ENCODE peak calls at places on chromosomes 7 and 10, in four cellular contexts. One of them, this sample, is unnamed.

GRCh38 chr10:59037018-59037389 is 139.4 kb upstream of the PHYHIPL start:
- DNase-seq in CD8-positive, alpha-beta T cell: no peak
- DNase-seq in right lobe of liver: no peak
- DNase-seq in pancreas: no peak
- DNase-seq in this sample: no peak

GRCh38 chr7:30795161-30795943 is 24.1 kb downstream of the MINDY4 start:
- DNase-seq in CD8-positive, alpha-beta T cell: no peak
- DNase-seq in pancreas: no peak
- DNase-seq in right lobe of liver: no peak
- DNase-seq in this sample: no peak

GRCh38 chr10:69892436-69893215 is 90.9 kb downstream of the COL13A1 start:
- DNase-seq in right lobe of liver: no peak
- DNase-seq in CD8-positive, alpha-beta T cell: no peak
- DNase-seq in pancreas: no peak
- DNase-seq in this sample: no peak

GRCh38 chr10:107915277-107915634 is 750.8 kb upstream of the SORCS1 start:
- DNase-seq in right lobe of liver: no peak
- DNase-seq in pancreas: peak; percentile 12
- DNase-seq in CD8-positive, alpha-beta T cell: no peak
- DNase-seq in this sample: no peak

GRCh38 chr7:137590686-137591255 is 247.2 kb upstream of the PTN start:
- DNase-seq in right lobe of liver: no peak
- DNase-seq in pancreas: no peak
- DNase-seq in CD8-positive, alpha-beta T cell: no peak
- DNase-seq in this sample: no peak

GRCh38 chr7:15515201-15515777 is 46.5 kb downstream of the AGMO start:
- DNase-seq in pancreas: no peak
- DNase-seq in right lobe of liver: no peak
- DNase-seq in CD8-positive, alpha-beta T cell: no peak
- DNase-seq in this sample: no peak

GRCh38 chr7:138170298-138170697 is 94.0 kb downstream of the AKR1D1 start:
- DNase-seq in pancreas: no peak
- DNase-seq in right lobe of liver: no peak
- DNase-seq in CD8-positive, alpha-beta T cell: no peak
- DNase-seq in this sample: no peak

GRCh38 chr10:131750973-131751826 is 149.6 kb upstream of the PPP2R2D start:
- DNase-seq in CD8-positive, alpha-beta T cell: no peak
- DNase-seq in pancreas: no peak
- DNase-seq in right lobe of liver: no peak
- DNase-seq in this sample: no peak

GRCh38 chr10:129586897-129587443 is 119.9 kb downstream of the MGMT start:
- DNase-seq in CD8-positive, alpha-beta T cell: no peak
- DNase-seq in pancreas: no peak
- DNase-seq in right lobe of liver: no peak
- DNase-seq in this sample: no peak

GRCh38 chr7:112140600-112140999 is 65.6 kb downstream of the DOCK4 start:
- DNase-seq in pancreas: no peak
- DNase-seq in CD8-positive, alpha-beta T cell: no peak
- DNase-seq in right lobe of liver: no peak
- DNase-seq in this sample: no peak

GRCh38 chr7:85226401-85227085 is 39.7 kb upstream of the SEMA3D start:
- DNase-seq in CD8-positive, alpha-beta T cell: no peak
- DNase-seq in pancreas: no peak
- DNase-seq in right lobe of liver: no peak
- DNase-seq in this sample: no peak

GRCh38 chr7:143263266-143264195 is at the start of gene GSTK1:
- DNase-seq in CD8-positive, alpha-beta T cell: peak; percentile 74
- DNase-seq in right lobe of liver: peak; percentile 93
- DNase-seq in pancreas: peak; percentile 81
- DNase-seq in this sample: peak; percentile 76
- TF ChIP-seq CTCF in CD8-positive, alpha-beta T cell: no peak
- TF ChIP-seq CTCF in right lobe of liver: no peak
- TF ChIP-seq CTCF in pancreas: no peak
- TF ChIP-seq CTCF in this sample: no peak

GRCh38 chr7:149806726-149807125 is 31.4 kb upstream of the ZNF862 start:
- DNase-seq in CD8-positive, alpha-beta T cell: no peak
- DNase-seq in pancreas: no peak
- DNase-seq in right lobe of liver: no peak
- DNase-seq in this sample: no peak

GRCh38 chr7:149811221-149811620 is 27.0 kb upstream of the ZNF862 start:
- DNase-seq in pancreas: no peak
- DNase-seq in CD8-positive, alpha-beta T cell: no peak
- DNase-seq in right lobe of liver: no peak
- DNase-seq in this sample: no peak

GRCh38 chr7:149811831-149812490 is 26.2 kb upstream of the ZNF862 start:
- DNase-seq in pancreas: no peak
- DNase-seq in CD8-positive, alpha-beta T cell: no peak
- DNase-seq in right lobe of liver: no peak
- DNase-seq in this sample: no peak

GRCh38 chr7:149809215-149809614 is 29.0 kb upstream of the ZNF862 start:
- DNase-seq in CD8-positive, alpha-beta T cell: no peak
- DNase-seq in pancreas: peak; percentile 40
- DNase-seq in right lobe of liver: peak; percentile 82
- DNase-seq in this sample: no peak

DNA sequence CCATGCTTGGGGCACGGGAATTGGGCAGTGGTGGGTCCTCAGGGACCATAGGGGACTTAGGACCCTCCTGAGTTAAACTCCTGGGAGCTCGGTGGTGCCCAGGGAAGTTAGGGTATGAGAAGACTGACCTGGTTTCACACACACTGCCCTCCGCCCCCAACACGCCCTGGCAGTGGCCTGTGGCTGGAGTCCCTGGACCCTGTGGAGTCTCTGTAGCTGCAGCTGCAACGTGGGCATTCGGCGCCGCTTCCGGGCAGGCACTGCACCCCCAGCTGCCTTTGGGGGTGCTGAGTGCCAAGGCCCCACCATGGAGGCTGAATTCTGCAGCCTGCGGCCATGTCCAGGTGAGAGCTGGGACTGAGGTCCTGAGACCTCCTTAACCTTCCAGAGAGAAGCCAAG is 29.9 kb upstream of the ZNF862 start:
- DNase-seq in pancreas: no peak
- DNase-seq in CD8-positive, alpha-beta T cell: no peak
- DNase-seq in right lobe of liver: no peak
- DNase-seq in this sample: no peak
- TF ChIP-seq CTCF in pancreas: no peak
- TF ChIP-seq CTCF in CD8-positive, alpha-beta T cell: no peak
- TF ChIP-seq CTCF in right lobe of liver: no peak
- TF ChIP-seq CTCF in this sample: no peak

GRCh38 chr7:1475393-1475792 is 16.1 kb upstream of the MICALL2 start:
- DNase-seq in right lobe of liver: no peak
- DNase-seq in CD8-positive, alpha-beta T cell: no peak
- DNase-seq in pancreas: no peak
- DNase-seq in this sample: no peak

GRCh38 chr7:1474736-1475135 is 15.5 kb upstream of the MICALL2 start:
- DNase-seq in CD8-positive, alpha-beta T cell: no peak
- DNase-seq in right lobe of liver: no peak
- DNase-seq in pancreas: no peak
- DNase-seq in this sample: no peak

GRCh38 chr7:1476859-1477258 is 17.6 kb upstream of the MICALL2 start:
- DNase-seq in pancreas: no peak
- DNase-seq in right lobe of liver: no peak
- DNase-seq in CD8-positive, alpha-beta T cell: no peak
- DNase-seq in this sample: no peak

GRCh38 chr7:1475991-1476390 is 16.7 kb upstream of the MICALL2 start:
- DNase-seq in right lobe of liver: no peak
- DNase-seq in CD8-positive, alpha-beta T cell: no peak
- DNase-seq in pancreas: no peak
- DNase-seq in this sample: no peak

GRCh38 chr7:1473864-1474512 is 14.7 kb upstream of the MICALL2 start:
- DNase-seq in pancreas: peak; percentile 86
- DNase-seq in right lobe of liver: peak; percentile 84
- DNase-seq in CD8-positive, alpha-beta T cell: peak; percentile 92
- DNase-seq in this sample: peak; percentile 89
- TF ChIP-seq CTCF in pancreas: peak; percentile 82
- TF ChIP-seq CTCF in right lobe of liver: peak; percentile 89
- TF ChIP-seq CTCF in CD8-positive, alpha-beta T cell: peak; percentile 91
- TF ChIP-seq CTCF in this sample: peak; percentile 82

DNA sequence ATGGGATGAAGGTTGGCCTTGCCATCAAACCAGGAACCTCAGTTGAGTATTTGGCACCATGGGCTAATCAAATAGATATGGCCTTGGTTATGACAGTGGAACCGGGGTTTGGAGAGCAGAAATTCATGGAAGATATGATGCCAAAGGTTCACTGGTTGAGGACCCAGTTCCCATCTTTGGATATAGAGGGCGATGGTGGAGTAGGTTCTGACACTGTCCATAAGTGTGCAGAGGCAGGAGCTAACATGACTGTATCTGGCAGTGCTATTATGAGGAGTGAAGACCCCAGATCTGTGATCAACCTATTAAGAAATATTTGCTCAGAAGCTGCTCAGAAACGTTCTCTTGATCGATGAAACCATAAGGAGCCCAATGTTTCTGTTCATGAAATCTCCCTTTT is 641 bp downstream of the RPEL1 start:
- DNase-seq in pancreas: no peak
- DNase-seq in right lobe of liver: no peak
- DNase-seq in CD8-positive, alpha-beta T cell: no peak
- DNase-seq in this sample: no peak
- TF ChIP-seq CTCF in pancreas: no peak
- TF ChIP-seq CTCF in right lobe of liver: no peak
- TF ChIP-seq CTCF in CD8-positive, alpha-beta T cell: no peak
- TF ChIP-seq CTCF in this sample: no peak

GRCh38 chr7:47719675-47720074 is 137.8 kb upstream of the TNS3 start:
- DNase-seq in pancreas: no peak
- DNase-seq in CD8-positive, alpha-beta T cell: no peak
- DNase-seq in right lobe of liver: no peak
- DNase-seq in this sample: no peak

GRCh38 chr7:47720907-47721244 is 139.0 kb upstream of the TNS3 start:
- DNase-seq in pancreas: no peak
- DNase-seq in right lobe of liver: no peak
- DNase-seq in CD8-positive, alpha-beta T cell: no peak
- DNase-seq in this sample: no peak

GRCh38 chr7:47721670-47722069 is 139.8 kb upstream of the TNS3 start:
- DNase-seq in CD8-positive, alpha-beta T cell: no peak
- DNase-seq in pancreas: no peak
- DNase-seq in right lobe of liver: no peak
- DNase-seq in this sample: no peak

GRCh38 chr7:47722126-47722525 is 140.2 kb upstream of the TNS3 start:
- DNase-seq in right lobe of liver: no peak
- DNase-seq in CD8-positive, alpha-beta T cell: no peak
- DNase-seq in pancreas: no peak
- DNase-seq in this sample: no peak

GRCh38 chr7:47720141-47720906 is 138.4 kb upstream of the TNS3 start:
- DNase-seq in pancreas: peak; percentile 43
- DNase-seq in CD8-positive, alpha-beta T cell: no peak
- DNase-seq in right lobe of liver: no peak
- DNase-seq in this sample: peak; percentile 82
- TF ChIP-seq CTCF in pancreas: no peak
- TF ChIP-seq CTCF in CD8-positive, alpha-beta T cell: no peak
- TF ChIP-seq CTCF in right lobe of liver: no peak
- TF ChIP-seq CTCF in this sample: no peak

GRCh38 chr7:151459726-151460473 is 20.0 kb upstream of the CRYGN start:
- DNase-seq in right lobe of liver: peak; percentile 58
- DNase-seq in pancreas: peak; percentile 65
- DNase-seq in CD8-positive, alpha-beta T cell: no peak
- DNase-seq in this sample: peak; percentile 87
- TF ChIP-seq CTCF in right lobe of liver: no peak
- TF ChIP-seq CTCF in pancreas: no peak
- TF ChIP-seq CTCF in CD8-positive, alpha-beta T cell: no peak
- TF ChIP-seq CTCF in this sample: peak; percentile 22

GRCh38 chr10:82796510-82796909 is 921.5 kb downstream of the NRG3 start:
- DNase-seq in pancreas: no peak
- DNase-seq in CD8-positive, alpha-beta T cell: no peak
- DNase-seq in right lobe of liver: no peak
- DNase-seq in this sample: no peak
- TF ChIP-seq CTCF in pancreas: no peak
- TF ChIP-seq CTCF in CD8-positive, alpha-beta T cell: no peak
- TF ChIP-seq CTCF in right lobe of liver: peak; percentile 27
- TF ChIP-seq CTCF in this sample: no peak

GRCh38 chr10:45313264-45313873 is 2.0 kb downstream of the OR13A1 start:
- DNase-seq in CD8-positive, alpha-beta T cell: no peak
- DNase-seq in right lobe of liver: no peak
- DNase-seq in pancreas: no peak
- DNase-seq in this sample: no peak

GRCh38 chr10:45308707-45309106 is 6.7 kb downstream of the OR13A1 start:
- DNase-seq in right lobe of liver: no peak
- DNase-seq in CD8-positive, alpha-beta T cell: no peak
- DNase-seq in pancreas: no peak
- DNase-seq in this sample: no peak
- TF ChIP-seq CTCF in right lobe of liver: peak; percentile 7
- TF ChIP-seq CTCF in CD8-positive, alpha-beta T cell: no peak
- TF ChIP-seq CTCF in pancreas: no peak
- TF ChIP-seq CTCF in this sample: no peak